ENCODE peak calls at places on chromosomes 11 and 22, in ten cellular contexts. One of them, this sample, is unnamed.

GRCh38 chr11:113628912-113629311 is 77.2 kb downstream of the TMPRSS5 start:
- DNase-seq in PC-9: no peak
- DNase-seq in NCI-H1930: no peak
- DNase-seq in brain microvascular endothelial cell: no peak
- DNase-seq in KBM-7: no peak
- DNase-seq in neural crest cell: no peak
- DNase-seq in upper lobe of right lung: no peak
- DNase-seq in adrenal gland: no peak
- DNase-seq in left ventricle myocardium inferior: no peak
- DNase-seq in OCI-LY7: no peak
- DNase-seq in this sample: no peak

GRCh38 chr22:46549565-46549840 is 12.1 kb upstream of the CELSR1 start:
- DNase-seq in upper lobe of right lung: no peak
- DNase-seq in left ventricle myocardium inferior: peak
- DNase-seq in neural crest cell: no peak
- DNase-seq in OCI-LY7: no peak
- DNase-seq in PC-9: no peak
- DNase-seq in KBM-7: no peak
- DNase-seq in NCI-H1930: no peak
- DNase-seq in adrenal gland: no peak
- DNase-seq in brain microvascular endothelial cell: no peak
- DNase-seq in this sample: no peak

GRCh38 chr11:99418927-99419707 is 398.4 kb downstream of the CNTN5 start:
- DNase-seq in adrenal gland: no peak
- DNase-seq in brain microvascular endothelial cell: peak
- DNase-seq in OCI-LY7: no peak
- DNase-seq in PC-9: peak
- DNase-seq in NCI-H1930: no peak
- DNase-seq in upper lobe of right lung: no peak
- DNase-seq in left ventricle myocardium inferior: no peak
- DNase-seq in KBM-7: no peak
- DNase-seq in neural crest cell: no peak
- DNase-seq in this sample: no peak

GRCh38 chr11:72223615-72224586 is 666 bp upstream of the INPPL1 start:
- DNase-seq in brain microvascular endothelial cell: no peak
- DNase-seq in adrenal gland: peak
- DNase-seq in upper lobe of right lung: peak
- DNase-seq in PC-9: no peak
- DNase-seq in OCI-LY7: peak
- DNase-seq in neural crest cell: peak
- DNase-seq in left ventricle myocardium inferior: peak
- DNase-seq in NCI-H1930: peak
- DNase-seq in KBM-7: peak
- DNase-seq in this sample: peak

GRCh38 chr11:113475160-113475761 is at the start of gene DRD2:
- DNase-seq in adrenal gland: no peak
- DNase-seq in OCI-LY7: no peak
- DNase-seq in left ventricle myocardium inferior: no peak
- DNase-seq in brain microvascular endothelial cell: no peak
- DNase-seq in NCI-H1930: peak
- DNase-seq in KBM-7: no peak
- DNase-seq in upper lobe of right lung: no peak
- DNase-seq in neural crest cell: no peak
- DNase-seq in PC-9: no peak
- DNase-seq in this sample: no peak

GRCh38 chr22:49930596-49931412 is 12.4 kb downstream of the CRELD2 start:
- DNase-seq in NCI-H1930: peak
- DNase-seq in upper lobe of right lung: peak
- DNase-seq in adrenal gland: peak
- DNase-seq in OCI-LY7: peak
- DNase-seq in neural crest cell: no peak
- DNase-seq in KBM-7: peak
- DNase-seq in PC-9: peak
- DNase-seq in left ventricle myocardium inferior: peak
- DNase-seq in brain microvascular endothelial cell: peak
- DNase-seq in this sample: peak

GRCh38 chr11:8906629-8907028 is 4.4 kb upstream of the AKIP1 start:
- DNase-seq in PC-9: peak
- DNase-seq in left ventricle myocardium inferior: no peak
- DNase-seq in neural crest cell: no peak
- DNase-seq in NCI-H1930: no peak
- DNase-seq in brain microvascular endothelial cell: peak
- DNase-seq in OCI-LY7: no peak
- DNase-seq in upper lobe of right lung: no peak
- DNase-seq in KBM-7: no peak
- DNase-seq in adrenal gland: no peak
- DNase-seq in this sample: no peak

GRCh38 chr22:39208013-39208680 is 36.6 kb downstream of the PDGFB start:
- DNase-seq in left ventricle myocardium inferior: no peak
- DNase-seq in upper lobe of right lung: peak
- DNase-seq in neural crest cell: no peak
- DNase-seq in OCI-LY7: no peak
- DNase-seq in brain microvascular endothelial cell: no peak
- DNase-seq in NCI-H1930: no peak
- DNase-seq in KBM-7: no peak
- DNase-seq in PC-9: no peak
- DNase-seq in adrenal gland: no peak
- DNase-seq in this sample: no peak

GRCh38 chr11:77410076-77410827 is 63.6 kb downstream of the PAK1 start:
- DNase-seq in adrenal gland: no peak
- DNase-seq in left ventricle myocardium inferior: no peak
- DNase-seq in KBM-7: peak
- DNase-seq in neural crest cell: no peak
- DNase-seq in OCI-LY7: no peak
- DNase-seq in NCI-H1930: no peak
- DNase-seq in brain microvascular endothelial cell: no peak
- DNase-seq in upper lobe of right lung: no peak
- DNase-seq in PC-9: no peak
- DNase-seq in this sample: no peak

GRCh38 chr11:108664241-108664640 is 628 bp upstream of the DDX10 start:
- DNase-seq in OCI-LY7: no peak
- DNase-seq in upper lobe of right lung: no peak
- DNase-seq in neural crest cell: no peak
- DNase-seq in adrenal gland: peak
- DNase-seq in left ventricle myocardium inferior: no peak
- DNase-seq in KBM-7: no peak
- DNase-seq in NCI-H1930: no peak
- DNase-seq in PC-9: no peak
- DNase-seq in brain microvascular endothelial cell: no peak
- DNase-seq in this sample: no peak

GRCh38 chr11:121416909-121417567 is 35.1 kb upstream of the SORL1 start:
- DNase-seq in neural crest cell: no peak
- DNase-seq in brain microvascular endothelial cell: peak
- DNase-seq in OCI-LY7: peak
- DNase-seq in KBM-7: peak
- DNase-seq in adrenal gland: peak
- DNase-seq in upper lobe of right lung: peak
- DNase-seq in PC-9: peak
- DNase-seq in left ventricle myocardium inferior: peak
- DNase-seq in NCI-H1930: no peak
- DNase-seq in this sample: peak

GRCh38 chr22:37283393-37283937 is 1.2 kb downstream of the CYTH4 start:
- DNase-seq in left ventricle myocardium inferior: no peak
- DNase-seq in neural crest cell: no peak
- DNase-seq in adrenal gland: no peak
- DNase-seq in OCI-LY7: peak
- DNase-seq in upper lobe of right lung: no peak
- DNase-seq in NCI-H1930: no peak
- DNase-seq in brain microvascular endothelial cell: no peak
- DNase-seq in PC-9: no peak
- DNase-seq in KBM-7: no peak
- DNase-seq in this sample: peak

GRCh38 chr11:128689586-128689945 is 4.3 kb upstream of the FLI1 start:
- DNase-seq in upper lobe of right lung: no peak
- DNase-seq in KBM-7: no peak
- DNase-seq in adrenal gland: no peak
- DNase-seq in NCI-H1930: no peak
- DNase-seq in neural crest cell: no peak
- DNase-seq in PC-9: no peak
- DNase-seq in OCI-LY7: no peak
- DNase-seq in brain microvascular endothelial cell: no peak
- DNase-seq in left ventricle myocardium inferior: no peak
- DNase-seq in this sample: no peak

GRCh38 chr22:43826142-43827093 is 14.3 kb upstream of the EFCAB6 start:
- DNase-seq in brain microvascular endothelial cell: peak
- DNase-seq in adrenal gland: peak
- DNase-seq in left ventricle myocardium inferior: no peak
- DNase-seq in NCI-H1930: no peak
- DNase-seq in OCI-LY7: no peak
- DNase-seq in PC-9: no peak
- DNase-seq in neural crest cell: no peak
- DNase-seq in upper lobe of right lung: peak
- DNase-seq in KBM-7: no peak
- DNase-seq in this sample: no peak

GRCh38 chr11:86625981-86626380 is 46.4 kb downstream of the ME3 start:
- DNase-seq in upper lobe of right lung: no peak
- DNase-seq in neural crest cell: no peak
- DNase-seq in OCI-LY7: no peak
- DNase-seq in KBM-7: no peak
- DNase-seq in PC-9: no peak
- DNase-seq in left ventricle myocardium inferior: no peak
- DNase-seq in adrenal gland: no peak
- DNase-seq in brain microvascular endothelial cell: no peak
- DNase-seq in NCI-H1930: no peak
- DNase-seq in this sample: no peak

GRCh38 chr11:110505514-110506284 is 76.0 kb downstream of the FDX1 start:
- DNase-seq in KBM-7: no peak
- DNase-seq in adrenal gland: no peak
- DNase-seq in neural crest cell: no peak
- DNase-seq in NCI-H1930: no peak
- DNase-seq in brain microvascular endothelial cell: no peak
- DNase-seq in left ventricle myocardium inferior: peak
- DNase-seq in OCI-LY7: no peak
- DNase-seq in upper lobe of right lung: no peak
- DNase-seq in PC-9: peak
- DNase-seq in this sample: no peak

This sample was measured in activated CD4-positive, alpha-beta memory T cell treated with anti-CD3 and anti-CD28 coated beads, Interleukin-2, amount 10 ng/mL, durations not matched to agents 7 days and 5 days.